ENCODE peak calls at places on chromosome 5, in six cellular contexts. H, M, I, U, S and T are unnamed samples.

GRCh38 chr5:2184563-2185540 is 302.1 kb upstream of the IRX4 start:
- DNase-seq in H (no peak), S (no peak), I (no peak), U (no peak), M (no peak), T (no peak)

GRCh38 chr5:139817362-139817761 is 21.8 kb downstream of the PSD2 start:
- DNase-seq in S (peak), M (no peak), I (no peak), H (no peak), U (no peak), T (no peak)

GRCh38 chr5:136221340-136221739 is 28.4 kb upstream of the SMIM32 start:
- DNase-seq in S (no peak), H (no peak), M (no peak), U (no peak), I (no peak), T (no peak)

GRCh38 chr5:14628346-14628745 is 36.2 kb upstream of the OTULIN start:
- DNase-seq in I (peak), H (no peak), M (no peak), S (no peak), U (peak), T (peak)

GRCh38 chr5:43851741-43852140 is 248.8 kb downstream of the NNT start:
- DNase-seq in U (peak), M (no peak), S (no peak), H (no peak), I (no peak), T (no peak)

GRCh38 chr5:14713476-14714384 is 49.2 kb downstream of the OTULIN start:
- DNase-seq in H (no peak), U (no peak), M (no peak), S (no peak), I (no peak), T (no peak)

GRCh38 chr5:147482426-147483196 is 27.3 kb downstream of the DPYSL3 start:
- DNase-seq in M (no peak), I (no peak), U (no peak), H (no peak), S (no peak), T (no peak)

GRCh38 chr5:144468542-144468941 is 297.9 kb downstream of the KCTD16 start:
- DNase-seq in I (no peak), M (no peak), H (no peak), U (no peak), S (no peak), T (no peak)

GRCh38 chr5:150497274-150497988 is 10.5 kb upstream of the NDST1 start:
- DNase-seq in H (peak), I (peak), S (peak), U (peak), M (peak), T (peak)

DNA sequence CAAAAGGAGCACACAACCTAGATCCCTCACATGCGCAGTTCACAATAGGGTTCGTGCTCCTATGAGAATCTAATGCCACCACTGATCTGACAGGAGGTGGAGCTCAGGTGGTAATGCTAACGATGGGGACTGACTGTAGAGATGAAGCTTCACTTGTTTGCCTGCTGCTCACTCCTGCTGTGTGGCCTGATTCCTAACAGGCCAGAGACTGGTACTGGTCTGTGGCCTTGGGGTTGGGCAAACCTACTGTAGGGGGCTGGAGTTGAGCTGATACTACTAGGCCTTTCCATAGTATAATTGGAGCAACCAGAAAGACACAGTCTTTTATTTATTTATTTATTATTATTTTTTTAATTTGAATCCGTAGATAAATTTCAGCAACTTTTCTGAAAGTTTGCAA is 5.3 kb downstream of the LNPEP start:
- DNase-seq in M (no peak), U (no peak), H (no peak), S (no peak), I (no peak), T (no peak)
- TF ChIP-seq CTCF in M (no peak), U (no peak), H (no peak), S (no peak), I (no peak), T (no peak)

GRCh38 chr5:5512496-5512895 is 90.0 kb downstream of the ICE1 start:
- DNase-seq in S (no peak), M (no peak), H (no peak), U (no peak), I (no peak), T (no peak)
- TF ChIP-seq CTCF in S (no peak), M (no peak), H (no peak), U (no peak), I (no peak), T (no peak)

DNA sequence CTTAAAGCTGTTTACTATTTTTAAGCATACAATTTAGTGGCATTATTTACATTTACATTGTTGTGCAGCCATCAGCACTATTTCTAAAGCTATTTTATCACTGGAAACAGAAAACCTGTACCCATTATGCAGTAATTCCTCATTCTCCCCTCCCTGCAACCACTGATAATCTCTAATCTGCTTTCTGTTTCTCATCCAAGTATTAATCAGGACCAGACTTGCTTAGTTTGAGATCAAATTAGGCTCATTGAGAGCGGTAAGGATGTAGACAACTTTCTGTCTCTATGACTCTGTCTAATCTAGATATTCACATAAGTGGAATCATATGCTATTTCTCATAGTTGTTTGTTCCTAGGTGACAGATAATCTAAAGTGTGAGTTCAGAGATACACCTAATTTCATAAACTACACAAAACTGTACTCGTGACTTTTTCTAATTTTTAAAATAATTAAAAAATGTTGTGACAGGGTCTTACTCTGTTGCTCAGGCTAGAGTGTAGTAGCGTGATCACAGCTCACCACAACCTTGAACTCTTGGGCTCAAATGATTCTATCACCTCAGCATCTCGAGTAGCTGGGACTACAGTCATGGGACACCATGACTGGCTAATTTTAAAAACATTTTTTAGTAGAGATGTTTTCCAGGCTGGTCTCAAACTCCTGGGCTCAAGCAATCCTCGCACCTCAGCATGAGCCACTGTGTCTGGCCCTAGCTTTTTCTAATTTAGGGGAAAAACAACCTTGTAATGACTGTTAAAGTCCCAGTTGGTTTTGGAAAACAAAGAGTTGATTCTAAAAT is 37.6 kb downstream of the BDP1 start:
- DNase-seq in M (no peak), S (no peak), I (no peak), U (no peak), H (no peak), T (no peak)
- TF ChIP-seq CTCF in M (no peak), S (no peak), I (no peak), U (no peak), H (no peak), T (no peak)

GRCh38 chr5:154871732-154872131 is 13.3 kb downstream of the CNOT8 start:
- DNase-seq in H (no peak), U (no peak), S (no peak), M (no peak), I (no peak), T (no peak)

GRCh38 chr5:154865466-154866184 is 7.2 kb downstream of the CNOT8 start:
- DNase-seq in M (no peak), H (no peak), S (no peak), U (no peak), I (no peak), T (no peak)

GRCh38 chr5:154866841-154867240 is 8.4 kb downstream of the CNOT8 start:
- DNase-seq in H (no peak), I (no peak), M (no peak), S (no peak), U (peak), T (no peak)

GRCh38 chr5:154873791-154874331 is 15.4 kb downstream of the CNOT8 start:
- DNase-seq in U (no peak), M (no peak), H (no peak), I (no peak), S (no peak), T (no peak)

DNA sequence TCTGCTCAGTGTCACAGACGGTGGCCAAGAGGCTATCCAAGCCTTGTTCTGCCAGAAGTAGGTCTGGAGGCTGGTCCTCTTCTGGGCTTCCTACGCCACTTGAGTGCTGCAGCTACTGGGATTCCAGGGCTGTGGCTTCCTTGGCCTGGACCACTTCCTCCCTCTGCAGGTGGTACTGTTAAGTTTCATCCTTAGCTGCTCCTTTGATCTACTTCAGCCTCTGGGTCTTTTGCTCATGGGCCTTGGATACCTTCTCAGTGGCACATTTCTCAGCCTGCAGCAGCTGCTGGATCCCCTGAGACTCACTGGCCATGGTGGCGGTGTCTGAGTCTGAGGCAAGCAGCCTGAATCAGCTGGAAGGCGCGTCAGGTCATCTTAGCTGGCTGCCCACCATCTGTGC is 10.3 kb downstream of the CNOT8 start:
- DNase-seq in M (no peak), I (peak), S (no peak), U (no peak), H (no peak), T (no peak)
- TF ChIP-seq CTCF in M (peak), I (peak), S (no peak), U (no peak), H (peak), T (no peak)

GRCh38 chr5:123455640-123456039 is 32.4 kb upstream of the CEP120 start:
- DNase-seq in I (no peak), H (no peak), M (no peak), U (no peak), S (no peak), T (no peak)
- TF ChIP-seq CTCF in I (no peak), H (no peak), M (no peak), U (no peak), S (no peak), T (no peak)

DNA sequence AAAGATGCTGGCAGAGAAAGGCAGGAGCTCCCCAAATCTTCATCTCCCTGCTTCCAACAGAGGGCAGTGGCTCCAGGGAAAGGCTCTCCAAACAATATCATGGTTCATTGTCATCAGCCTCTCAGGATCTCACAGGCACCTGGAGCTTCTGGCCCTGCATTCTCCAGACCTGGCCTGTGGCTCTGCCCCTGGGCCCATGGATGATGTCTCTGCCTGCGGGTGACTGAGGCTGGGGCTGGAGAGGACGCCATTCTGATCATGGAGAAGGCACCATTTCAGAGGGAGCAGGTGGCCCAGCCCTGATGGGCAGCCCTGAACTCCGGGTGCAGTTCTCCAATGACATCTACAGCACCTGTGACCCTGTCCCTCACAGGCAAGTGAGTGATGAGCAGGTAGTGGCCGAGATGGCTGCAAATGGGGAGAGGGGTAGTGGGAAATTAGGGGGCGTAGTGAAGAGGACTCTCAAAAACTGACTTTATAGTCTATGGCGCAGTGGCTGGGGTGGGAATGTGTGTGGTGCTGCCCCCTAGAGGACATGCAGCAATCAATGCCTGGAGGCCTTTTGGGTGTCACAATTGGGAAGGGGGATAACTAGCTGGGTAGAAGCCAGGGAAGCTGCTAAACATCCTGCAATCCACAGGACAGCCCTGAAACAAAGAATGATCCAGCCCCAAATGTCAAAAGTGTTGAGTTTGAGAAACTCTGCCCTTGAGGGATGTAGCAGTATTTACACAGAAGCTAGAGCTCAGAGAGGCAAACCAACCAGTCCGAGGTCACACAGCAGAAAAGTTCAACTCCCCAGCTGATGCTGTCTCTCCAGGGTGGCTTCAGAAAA is 3.2 kb downstream of the SH3PXD2B start:
- DNase-seq in I (peak), U (peak), M (no peak), H (no peak), S (peak), T (peak)
- TF ChIP-seq CTCF in I (peak), U (peak), M (peak), H (no peak), S (peak), T (peak)

DNA sequence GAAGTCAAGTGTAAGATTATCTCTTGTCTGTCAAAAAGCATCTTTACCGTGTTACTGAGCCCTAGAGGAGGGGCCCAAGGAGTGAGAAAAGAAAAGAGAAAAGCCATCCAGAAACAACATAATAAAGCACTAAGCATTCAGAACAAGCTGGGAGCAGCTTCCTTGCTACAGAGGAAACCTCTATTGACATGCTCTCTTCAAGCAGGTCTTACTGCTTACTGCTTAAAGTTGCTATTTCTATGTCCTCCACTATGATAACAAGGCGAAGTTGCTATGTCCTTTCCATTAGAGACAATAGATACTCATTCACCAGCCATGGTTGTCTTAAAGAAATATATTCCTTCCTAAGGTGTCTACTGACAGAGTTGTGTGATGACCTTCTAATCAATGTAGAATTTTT is 297.3 kb downstream of the CETN3 start:
- DNase-seq in M (no peak), U (no peak), H (no peak), S (no peak), I (no peak), T (no peak)
- TF ChIP-seq CTCF in M (no peak), U (no peak), H (no peak), S (no peak), I (no peak), T (no peak)

GRCh38 chr5:29218138-29218537 is 1975.3 kb upstream of the CDH6 start:
- DNase-seq in M (no peak), H (no peak), U (no peak), S (no peak), I (no peak), T (no peak)
- TF ChIP-seq CTCF in M (no peak), H (no peak), U (no peak), S (no peak), I (peak), T (no peak)

GRCh38 chr5:131265318-131265803 is 1.5 kb downstream of the CDC42SE2 start:
- DNase-seq in S (no peak), I (peak), U (peak), M (no peak), H (peak), T (peak)
- TF ChIP-seq CTCF in S (peak), I (peak), U (peak), M (peak), H (no peak), T (peak)

GRCh38 chr5:24538345-24538744 is 106.4 kb downstream of the CDH10 start:
- DNase-seq in H (no peak), M (no peak), S (no peak), U (no peak), I (no peak), T (no peak)

GRCh38 chr5:24530907-24531306 is 113.9 kb downstream of the CDH10 start:
- DNase-seq in S (no peak), M (no peak), H (no peak), U (no peak), I (no peak), T (no peak)

GRCh38 chr5:24539625-24540024 is 105.2 kb downstream of the CDH10 start:
- DNase-seq in I (peak), U (peak), H (no peak), S (no peak), M (no peak), T (no peak)

GRCh38 chr5:24535646-24536045 is 109.1 kb downstream of the CDH10 start:
- DNase-seq in I (no peak), S (no peak), H (no peak), U (no peak), M (no peak), T (no peak)
- TF ChIP-seq CTCF in I (peak), S (no peak), H (no peak), U (no peak), M (no peak), T (no peak)